ENCODE peak calls at places on chromosomes 13 and 19, in seven cellular contexts. W, B, V, A, Q, K and S are unnamed samples. For H3K79me2, the result is how much of the 10 kb centered on the place peaks cover.

GRCh38 chr13:113458218-113459065 is 5.2 kb upstream of the ADPRHL1 start:
- DNase-seq in W (peak), B (peak), V (peak), A (no peak), Q (no peak), K (peak), S (no peak)

GRCh38 chr19:49686503-49687088 is 2.8 kb upstream of the ADM5 start:
- DNase-seq in W (no peak), B (no peak), V (no peak), A (no peak), Q (no peak), K (no peak), S (no peak)

GRCh38 chr19:50959731-50960500 is 7.1 kb upstream of the KLK5 start:
- DNase-seq in W (no peak), B (peak), V (no peak), A (peak), Q (no peak), K (no peak), S (no peak)

GRCh38 chr13:101149735-101150380 is 266.4 kb downstream of the NALCN start:
- DNase-seq in W (peak), B (peak), V (peak), A (peak), Q (no peak), K (no peak), S (no peak)

GRCh38 chr19:343451-343931 is 1.1 kb downstream of the MIER2 start:
- DNase-seq in W (no peak), B (peak), V (no peak), A (no peak), Q (no peak), K (peak), S (peak)

GRCh38 chr19:49149652-49150105 is 5.5 kb downstream of the HRC start:
- DNase-seq in W (peak), B (peak), V (peak), A (peak), Q (peak), K (peak), S (peak)

GRCh38 chr19:1163934-1164683 is 10.0 kb downstream of the SBNO2 start:
- DNase-seq in W (no peak), B (no peak), V (no peak), A (no peak), Q (no peak), K (no peak), S (no peak)

GRCh38 chr19:18223860-18224524 is 2.2 kb downstream of the PDE4C start:
- DNase-seq in W (peak), B (no peak), V (peak), A (peak), Q (peak), K (peak), S (peak)

GRCh38 chr19:4589579-4590410 is 30.3 kb upstream of the SEMA6B start:
- DNase-seq in W (peak), B (no peak), V (no peak), A (peak), Q (no peak), K (peak), S (no peak)

GRCh38 chr13:90872491-90873025 is 474.9 kb upstream of the MIR17HG start:
- DNase-seq in W (peak), B (no peak), V (no peak), A (no peak), Q (no peak), K (no peak), S (no peak)

GRCh38 chr13:33489563-33489962 is 204.0 kb upstream of the STARD13 start:
- DNase-seq in W (peak), B (no peak), V (no peak), A (no peak), Q (no peak), K (no peak), S (no peak)

GRCh38 chr19:16850133-16850532 is 20.9 kb downstream of the SIN3B start:
- DNase-seq in W (no peak), B (peak), V (no peak), A (peak), Q (no peak), K (no peak), S (no peak)

GRCh38 chr19:10505583-10506229 is 2.5 kb upstream of the KEAP1 start:
- DNase-seq in W (peak), B (peak), V (peak), A (peak), Q (peak), K (peak), S (no peak)

GRCh38 chr13:39835253-39835652 is 179.8 kb downstream of the COG6 start:
- DNase-seq in W (peak), B (no peak), V (no peak), A (peak), Q (no peak), K (no peak), S (peak)

GRCh38 chr13:24270639-24271131 is 38.7 kb upstream of the C1QTNF9 start:
- DNase-seq in W (peak), B (peak), V (no peak), A (no peak), Q (no peak), K (no peak), S (peak)

GRCh38 chr19:4539697-4540581 is at the start of gene LRG1:
- DNase-seq in W (no peak), B (no peak), V (no peak), A (no peak), Q (no peak), K (peak), S (peak)

GRCh38 chr19:13190781-13191540 is 40.8 kb downstream of the IER2 start:
- DNase-seq in W (no peak), B (no peak), V (no peak), A (no peak), Q (no peak), K (peak), S (no peak)

GRCh38 chr13:34376483-34376882 is 558.5 kb downstream of the RFC3 start:
- DNase-seq in W (no peak), B (no peak), V (no peak), A (no peak), Q (no peak), K (no peak), S (no peak)

GRCh38 chr19:16161848-16162247 is 11.5 kb downstream of the CIB3 start:
- DNase-seq in W (no peak), B (peak), V (no peak), A (peak), Q (peak), K (no peak), S (peak)

GRCh38 chr19:10499550-10500246 is 3.5 kb downstream of the KEAP1 start:
- DNase-seq in W (no peak), B (no peak), V (peak), A (no peak), Q (no peak), K (no peak), S (no peak)

GRCh38 chr13:35891973-35892441 is 239.2 kb downstream of the DCLK1 start:
- DNase-seq in W (no peak), B (peak), V (no peak), A (peak), Q (no peak), K (no peak), S (peak)

GRCh38 chr19:54114340-54114826 is 1.1 kb downstream of the TFPT start:
- DNase-seq in W (peak), B (peak), V (no peak), A (peak), Q (no peak), K (no peak), S (no peak)

GRCh38 chr13:45482571-45483173 is 17.9 kb downstream of the COG3 start:
- DNase-seq in W (no peak), B (peak), V (no peak), A (peak), Q (no peak), K (no peak), S (no peak)

GRCh38 chr13:43574601-43575000 is 212.2 kb downstream of the ENOX1 start:
- DNase-seq in W (no peak), B (no peak), V (no peak), A (no peak), Q (no peak), K (no peak), S (no peak)

GRCh38 chr19:50496189-50497029 is 14.6 kb downstream of the JOSD2 start:
- DNase-seq in W (peak), B (no peak), V (peak), A (no peak), Q (no peak), K (no peak), S (no peak)

DNA sequence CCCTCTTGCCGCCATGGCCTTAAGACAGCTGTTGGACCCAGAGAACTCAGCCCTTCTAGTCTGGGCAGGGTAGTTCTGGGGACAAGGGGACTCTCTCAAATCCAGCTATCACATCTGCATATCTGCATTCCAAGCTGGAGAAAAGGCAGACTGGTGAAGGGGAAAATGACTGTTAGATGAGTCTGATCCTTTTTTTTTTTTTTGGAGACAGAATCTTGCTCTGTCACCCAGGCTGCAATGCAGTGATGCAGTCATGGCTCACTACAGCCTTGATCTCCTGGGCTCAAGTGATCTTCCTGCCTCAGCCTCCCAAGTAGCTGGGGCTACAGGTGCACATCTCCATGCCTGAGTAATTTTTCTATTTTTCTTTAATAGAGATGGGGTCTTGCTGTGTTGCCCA is 114.3 kb downstream of the SIPA1L3 start:
- DNase-seq in W (no peak), B (peak), V (no peak), A (no peak), Q (no peak), K (no peak), S (no peak)
- H3K79me2 ChIP-seq in W (under half), B (half or more), V (under half), A (half or more), Q (under half), K (under half), S (under half)

GRCh38 chr13:21060827-21061076 is 634 bp downstream of the LATS2 start:
- DNase-seq in W (no peak), B (no peak), V (no peak), A (no peak), Q (no peak), K (no peak), S (no peak)

GRCh38 chr13:21061077-21061945 is at the start of gene LATS2:
- DNase-seq in W (peak), B (peak), V (peak), A (peak), Q (peak), K (peak), S (peak)

GRCh38 chr13:21063031-21063430 is 1.6 kb upstream of the LATS2 start:
- DNase-seq in W (no peak), B (no peak), V (no peak), A (no peak), Q (no peak), K (no peak), S (no peak)

GRCh38 chr13:21058361-21058760 is 3.0 kb downstream of the LATS2 start:
- DNase-seq in W (no peak), B (peak), V (no peak), A (peak), Q (no peak), K (no peak), S (no peak)

GRCh38 chr13:21060063-21060826 is 1.1 kb downstream of the LATS2 start:
- DNase-seq in W (peak), B (peak), V (no peak), A (peak), Q (no peak), K (no peak), S (no peak)
- H3K79me2 ChIP-seq in W (half or more), B (half or more), V (under half), A (half or more), Q (half or more), K (under half), S (under half)

GRCh38 chr13:42068886-42069285 is 20.4 kb downstream of the DGKH start:
- DNase-seq in W (no peak), B (no peak), V (no peak), A (no peak), Q (no peak), K (no peak), S (no peak)
- H3K79me2 ChIP-seq in W (under half), B (under half), V (under half), A (under half), Q (under half), K (under half), S (under half)

GRCh38 chr13:110300090-110300815 is 6.7 kb downstream of the COL4A1 start:
- DNase-seq in W (no peak), B (no peak), V (no peak), A (no peak), Q (no peak), K (no peak), S (no peak)
- H3K79me2 ChIP-seq in W (half or more), B (under half), V (under half), A (under half), Q (under half), K (under half), S (under half)